ENCODE peak calls at places on chromosomes 7 and 10, in four cellular contexts. E, X, V and C are unnamed samples.

GRCh38 chr10:6144609-6145413 is 56.0 kb downstream of the RBM17 start:
- DNase-seq in V (peak; percentile 90), X (peak; percentile 45), E (peak; percentile 76), C (peak; percentile 24)

GRCh38 chr7:101402081-101402779 is 39.6 kb downstream of the COL26A1 start:
- DNase-seq in X (no peak), E (peak; percentile 18), V (no peak), C (no peak)

GRCh38 chr10:35821339-35821911 is 179.3 kb upstream of the FZD8 start:
- DNase-seq in E (peak; percentile 7), V (no peak), X (no peak), C (peak; percentile 31)

GRCh38 chr7:157389951-157390730 is 53.3 kb downstream of the DNAJB6 start:
- DNase-seq in X (no peak), V (no peak), E (peak; percentile 67), C (no peak)

GRCh38 chr10:124168991-124169826 is 75.8 kb upstream of the CHST15 start:
- DNase-seq in E (no peak), X (no peak), V (no peak), C (no peak)

GRCh38 chr10:125123363-125124113 is 36.8 kb downstream of the CTBP2 start:
- DNase-seq in E (peak; percentile 87), X (no peak), V (peak; percentile 92), C (no peak)

GRCh38 chr10:8617792-8618191 is 563.3 kb downstream of the GATA3 start:
- DNase-seq in X (no peak), E (no peak), V (no peak), C (no peak)

GRCh38 chr10:129891806-129892205 is 72.3 kb downstream of the EBF3 start:
- DNase-seq in E (no peak), X (no peak), V (no peak), C (no peak)

GRCh38 chr10:110556993-110557601 is 10.4 kb upstream of the SMC3 start:
- DNase-seq in E (peak; percentile 43), V (peak; percentile 36), X (no peak), C (peak; percentile 66)

GRCh38 chr10:71963351-71963755 is 842 bp upstream of the CHST3 start:
- DNase-seq in E (no peak), X (no peak), V (no peak), C (no peak)

GRCh38 chr7:23963461-23963860 is 253.4 kb downstream of the STK31 start:
- DNase-seq in X (no peak), V (no peak), E (no peak), C (no peak)

GRCh38 chr10:125043824-125044658 is 102.1 kb downstream of the ZRANB1 start:
- DNase-seq in V (no peak), X (no peak), E (no peak), C (no peak)

GRCh38 chr7:22561895-22562593 is 62.1 kb upstream of the STEAP1B start:
- DNase-seq in V (no peak), E (peak; percentile 52), X (no peak), C (no peak)

GRCh38 chr10:21057989-21058388 is 160.9 kb upstream of the NEBL start:
- DNase-seq in E (peak; percentile 42), X (no peak), V (no peak), C (no peak)

GRCh38 chr10:14259696-14260595 is 70.8 kb downstream of the FRMD4A start:
- DNase-seq in E (peak; percentile 85), V (no peak), X (no peak), C (no peak)

DNA sequence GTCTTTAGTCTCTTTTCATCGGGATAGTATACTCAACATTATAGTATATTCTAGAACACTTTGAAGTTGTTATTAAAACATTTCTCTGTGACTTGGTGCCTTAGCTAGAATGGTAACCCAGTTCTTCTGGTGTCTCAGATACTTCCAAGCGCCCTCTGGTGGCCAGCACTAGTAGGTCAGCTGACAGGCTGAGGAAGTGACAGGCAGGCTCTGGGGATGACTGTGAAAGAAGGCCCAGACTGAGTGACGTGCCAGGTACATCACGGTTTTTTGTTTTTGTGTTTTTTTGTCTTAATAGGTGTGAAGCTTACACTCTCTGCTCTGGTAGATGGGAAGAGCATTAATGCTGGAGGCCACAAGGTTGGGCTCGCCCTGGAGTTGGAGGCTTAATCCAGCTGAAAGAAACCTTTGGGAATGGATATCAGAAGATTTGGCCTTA is 5.1 kb downstream of the COMTD1 start:
- DNase-seq in E (peak; percentile 92), X (peak; percentile 65), V (peak; percentile 95), C (peak; percentile 91)
- H3K27ac ChIP-seq in E (no peak overlapping the region), X (no peak overlapping the region), V (no peak overlapping the region), C (no peak overlapping the region)

DNA sequence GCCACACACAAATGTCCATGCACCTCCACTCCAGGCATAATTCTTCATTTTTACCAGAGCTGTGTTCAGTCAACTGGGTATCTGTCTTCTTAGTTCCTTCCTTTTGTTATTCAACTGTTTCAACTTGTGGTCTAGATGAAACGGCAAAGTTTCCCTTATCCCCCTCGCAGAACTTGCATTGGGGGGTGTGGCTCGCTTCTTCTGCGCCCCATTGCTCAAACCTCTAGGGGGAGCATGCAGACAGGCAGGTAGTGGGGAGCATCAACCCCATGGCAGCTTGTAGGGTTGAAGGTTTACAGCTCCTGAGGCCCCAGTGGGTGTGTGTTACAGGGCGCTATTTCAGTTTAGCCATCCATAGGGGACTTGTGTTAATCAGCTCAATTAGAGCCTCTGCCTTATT is 38.3 kb upstream of the COBL start:
- DNase-seq in V (no peak), E (no peak), X (no peak), C (peak; percentile 29)
- TF ChIP-seq CTCF in V (no peak), E (peak; percentile 14), X (no peak), C (peak; percentile 31)

GRCh38 chr10:133042816-133043215 is 44.9 kb upstream of the ADGRA1 start:
- DNase-seq in E (no peak), V (no peak), X (no peak), C (no peak)

GRCh38 chr10:133039823-133040704 is 47.7 kb upstream of the ADGRA1 start:
- DNase-seq in V (no peak), E (no peak), X (no peak), C (peak; percentile 39)

GRCh38 chr10:133041101-133041500 is 46.6 kb upstream of the ADGRA1 start:
- DNase-seq in E (no peak), V (no peak), X (no peak), C (no peak)

GRCh38 chr10:133043541-133044225 is 44.0 kb upstream of the ADGRA1 start:
- DNase-seq in E (no peak), V (no peak), X (no peak), C (no peak)

GRCh38 chr10:133042061-133042460 is 45.7 kb upstream of the ADGRA1 start:
- DNase-seq in E (no peak), X (no peak), V (no peak), C (no peak)
- H3K27me3 ChIP-seq in E (no peaks in the 10 kb centered on the region), X (peaks cover 5% of the 10 kb centered on the region), V (no peaks in the 10 kb centered on the region), C (no peaks in the 10 kb centered on the region)

GRCh38 chr7:130394421-130395188 is 14.3 kb downstream of the CPA1 start:
- DNase-seq in V (no peak), X (no peak), E (no peak), C (no peak)

GRCh38 chr7:130393799-130394411 is 13.6 kb downstream of the CPA1 start:
- DNase-seq in V (no peak), X (no peak), E (no peak), C (no peak)

GRCh38 chr7:130390486-130390885 is 10.2 kb downstream of the CPA1 start:
- DNase-seq in E (no peak), V (no peak), X (no peak), C (no peak)

GRCh38 chr7:130393095-130393494 is 12.8 kb downstream of the CPA1 start:
- DNase-seq in X (no peak), E (peak; percentile 26), V (no peak), C (no peak)

GRCh38 chr7:130392456-130392860 is 12.2 kb downstream of the CPA1 start:
- DNase-seq in E (peak; percentile 70), X (no peak), V (no peak), C (no peak)
- H3K27ac ChIP-seq in E (peak overlapping the region; percentile 51), X (peak overlapping the region; percentile 59), V (no peak overlapping the region), C (no peak overlapping the region)